ENCODE peak calls at places on chromosomes 5 and 9, in five cellular contexts. M is GM18507; W is stimulated activated naive CD4-positive, alpha-beta T cell; E is HL-60; Z is GM03348. G is an unnamed sample.

GRCh38 chr9:96386157-96386556 is 2.6 kb upstream of the SLC35D2 start:
- DNase-seq in M (no peak), Z (no peak), W (no peak), E (no peak), G (no peak)

GRCh38 chr9:114606068-114606467 is 5.0 kb upstream of the TMEM268 start:
- DNase-seq in E (no peak), M (no peak), Z (no peak), W (no peak), G (no peak)

GRCh38 chr9:124770359-124771020 is 621 bp downstream of the NR6A1 start:
- DNase-seq in W (no peak), M (no peak), Z (no peak), E (peak; percentile 35), G (no peak)

GRCh38 chr9:33241298-33241697 is 1.3 kb downstream of the SPINK4 start:
- DNase-seq in W (no peak), Z (no peak), M (no peak), E (no peak), G (no peak)

GRCh38 chr5:171162602-171163001 is 146.4 kb upstream of the TLX3 start:
- DNase-seq in W (no peak), E (peak; percentile 25), Z (peak; percentile 11), M (no peak), G (peak; percentile 6)

GRCh38 chr9:13606576-13606975 is 327.1 kb upstream of the MPDZ start:
- DNase-seq in W (no peak), E (no peak), Z (no peak), M (no peak), G (no peak)

GRCh38 chr9:5110867-5111681 is 74.4 kb downstream of the INSL6 start:
- DNase-seq in Z (no peak), M (no peak), E (no peak), W (no peak), G (no peak)

GRCh38 chr5:73103885-73104284 is 16.5 kb upstream of the TMEM171 start:
- DNase-seq in M (no peak), E (no peak), Z (no peak), W (no peak), G (no peak)

GRCh38 chr9:83475741-83476140 is 62.5 kb downstream of the FRMD3 start:
- DNase-seq in M (no peak), W (no peak), E (no peak), Z (no peak), G (no peak)

GRCh38 chr5:176144508-176144907 is 93.7 kb upstream of the SIMC1 start:
- DNase-seq in Z (no peak), E (no peak), W (no peak), M (no peak), G (peak; percentile 72)

GRCh38 chr9:37952731-37953130 is 48.8 kb upstream of the SLC25A51 start:
- DNase-seq in M (no peak), W (no peak), E (no peak), Z (peak; percentile 71), G (no peak)

GRCh38 chr5:146079695-146080361 is 25.5 kb downstream of the PLAC8L1 start:
- DNase-seq in W (no peak), M (no peak), E (peak; percentile 43), Z (peak; percentile 37), G (no peak)

GRCh38 chr5:53333160-53333559 is 147.3 kb upstream of the FST start:
- DNase-seq in W (no peak), Z (peak; percentile 28), M (no peak), E (no peak), G (no peak)

GRCh38 chr5:132293066-132293991 is 865 bp upstream of the SLC22A4 start:
- DNase-seq in M (peak; percentile 39), Z (peak; percentile 93), W (peak; percentile 40), E (peak; percentile 85), G (peak; percentile 86)

GRCh38 chr5:149228610-149229297 is 42.9 kb upstream of the AFAP1L1 start:
- DNase-seq in Z (peak; percentile 90), E (no peak), M (no peak), W (no peak), G (peak; percentile 56)

GRCh38 chr5:113181409-113181808 is 204.8 kb downstream of the DCP2 start:
- DNase-seq in Z (no peak), M (no peak), W (no peak), E (no peak), G (no peak)

GRCh38 chr9:97853844-97854695 is 1.0 kb downstream of the FOXE1 start:
- DNase-seq in M (no peak), W (peak; percentile 73), E (peak; percentile 84), Z (no peak), G (peak; percentile 34)

GRCh38 chr5:133113331-133114061 is 61.7 kb downstream of the HSPA4 start:
- DNase-seq in M (no peak), W (no peak), E (no peak), Z (no peak), G (no peak)

GRCh38 chr9:82808478-82808877 is 254.5 kb downstream of the RASEF start:
- DNase-seq in M (no peak), W (no peak), Z (no peak), E (no peak), G (no peak)

GRCh38 chr5:179322071-179323025 is 22.9 kb downstream of the ADAMTS2 start:
- DNase-seq in Z (peak; percentile 73), M (no peak), W (no peak), E (no peak), G (no peak)

GRCh38 chr9:81737871-81738507 is 48.6 kb upstream of the TLE1 start:
- DNase-seq in W (no peak), Z (peak; percentile 75), M (no peak), E (no peak), G (no peak)

GRCh38 chr9:37146372-37146771 is 26.0 kb downstream of the ZCCHC7 start:
- DNase-seq in E (no peak), W (peak; percentile 49), M (peak; percentile 8), Z (no peak), G (no peak)

GRCh38 chr9:100598641-100599145 is 20.8 kb downstream of the CAVIN4 start:
- DNase-seq in E (peak; percentile 73), M (peak; percentile 46), Z (peak; percentile 96), W (peak; percentile 80), G (peak; percentile 80)

GRCh38 chr9:6911901-6912650 is 154.3 kb downstream of the KDM4C start:
- DNase-seq in Z (no peak), M (no peak), E (no peak), W (no peak), G (no peak)

GRCh38 chr5:143922718-143923117 is 110.8 kb downstream of the HMHB1 start:
- DNase-seq in E (no peak), M (no peak), W (no peak), Z (peak; percentile 55), G (no peak)

GRCh38 chr9:35813434-35814105 is 1.3 kb downstream of the HINT2 start:
- DNase-seq in W (no peak), E (no peak), M (no peak), Z (peak; percentile 24), G (peak; percentile 14)

GRCh38 chr9:38342096-38342495 is 50.4 kb upstream of the ALDH1B1 start:
- DNase-seq in E (no peak), M (no peak), Z (no peak), W (no peak), G (no peak)

GRCh38 chr5:55682071-55682470 is 30.1 kb downstream of the SLC38A9 start:
- DNase-seq in W (no peak), E (no peak), M (no peak), Z (no peak), G (no peak)

GRCh38 chr5:140632366-140633080 is 452 bp downstream of the CD14 start:
- DNase-seq in E (peak; percentile 58), M (no peak), Z (peak; percentile 51), W (peak; percentile 54), G (no peak)

G was measured in NCI-H1694 treated with DMSO at 0.1 percent for 48 hours.